ENCODE peak calls at places on chromosomes 16 and 17, in six cellular contexts. One of them, this sample, is unnamed.

GRCh38 chr16:27468941-27469531 is 67.1 kb downstream of the IL21R start:
- DNase-seq in A549: no peak
- DNase-seq in HepG2: no peak
- DNase-seq in Panc1: no peak
- DNase-seq in K562: no peak
- DNase-seq in GM23338: no peak
- DNase-seq in this sample: no peak

GRCh38 chr16:77822656-77823055 is 34.3 kb downstream of the VAT1L start:
- DNase-seq in A549: no peak
- DNase-seq in HepG2: no peak
- DNase-seq in Panc1: no peak
- DNase-seq in K562: no peak
- DNase-seq in GM23338: peak
- DNase-seq in this sample: no peak

GRCh38 chr17:65472602-65473001 is 88.8 kb downstream of the AXIN2 start:
- DNase-seq in A549: no peak
- DNase-seq in HepG2: no peak
- DNase-seq in Panc1: no peak
- DNase-seq in K562: no peak
- DNase-seq in GM23338: no peak
- DNase-seq in this sample: no peak

GRCh38 chr17:3679186-3680126 is 10.8 kb downstream of the EMC6 start:
- DNase-seq in A549: no peak
- DNase-seq in HepG2: no peak
- DNase-seq in Panc1: no peak
- DNase-seq in K562: no peak
- DNase-seq in GM23338: no peak
- DNase-seq in this sample: no peak

GRCh38 chr17:56548661-56549060 is 44.8 kb upstream of the NOG start:
- DNase-seq in A549: no peak
- DNase-seq in HepG2: no peak
- DNase-seq in Panc1: no peak
- DNase-seq in K562: no peak
- DNase-seq in GM23338: no peak
- DNase-seq in this sample: no peak

GRCh38 chr17:4125552-4125951 is 17.3 kb downstream of the ZZEF1 start:
- DNase-seq in A549: no peak
- DNase-seq in HepG2: no peak
- DNase-seq in Panc1: no peak
- DNase-seq in K562: no peak
- DNase-seq in GM23338: no peak
- DNase-seq in this sample: no peak

GRCh38 chr17:73643012-73643845 is 1.0 kb downstream of the SDK2 start:
- DNase-seq in A549: peak
- DNase-seq in HepG2: no peak
- DNase-seq in Panc1: no peak
- DNase-seq in K562: no peak
- DNase-seq in GM23338: peak
- DNase-seq in this sample: peak

GRCh38 chr16:78184554-78185183 is 85.2 kb downstream of the WWOX start:
- DNase-seq in A549: no peak
- DNase-seq in HepG2: peak
- DNase-seq in Panc1: no peak
- DNase-seq in K562: no peak
- DNase-seq in GM23338: no peak
- DNase-seq in this sample: no peak

GRCh38 chr17:7582401-7583252 is 1.0 kb upstream of the MPDU1 start:
- DNase-seq in A549: no peak
- DNase-seq in HepG2: no peak
- DNase-seq in Panc1: no peak
- DNase-seq in K562: no peak
- DNase-seq in GM23338: peak
- DNase-seq in this sample: no peak

GRCh38 chr16:89344846-89345577 is 127.5 kb downstream of the ZNF778 start:
- DNase-seq in A549: no peak
- DNase-seq in HepG2: no peak
- DNase-seq in Panc1: no peak
- DNase-seq in K562: no peak
- DNase-seq in GM23338: no peak
- DNase-seq in this sample: no peak

GRCh38 chr16:4790871-4791270 is 2.7 kb upstream of the SEPTIN12 start:
- DNase-seq in A549: no peak
- DNase-seq in HepG2: no peak
- DNase-seq in Panc1: no peak
- DNase-seq in K562: no peak
- DNase-seq in GM23338: no peak
- DNase-seq in this sample: no peak

GRCh38 chr16:68246671-68247070 is 1.5 kb downstream of the PLA2G15 start:
- DNase-seq in A549: no peak
- DNase-seq in HepG2: no peak
- DNase-seq in Panc1: no peak
- DNase-seq in K562: no peak
- DNase-seq in GM23338: no peak
- DNase-seq in this sample: no peak

GRCh38 chr17:56623383-56623782 is 29.9 kb downstream of the NOG start:
- DNase-seq in A549: no peak
- DNase-seq in HepG2: no peak
- DNase-seq in Panc1: no peak
- DNase-seq in K562: no peak
- DNase-seq in GM23338: no peak
- DNase-seq in this sample: no peak

GRCh38 chr17:50947844-50948514 is 81.8 kb upstream of the TOB1 start:
- DNase-seq in A549: no peak
- DNase-seq in HepG2: no peak
- DNase-seq in Panc1: no peak
- DNase-seq in K562: peak
- DNase-seq in GM23338: no peak
- DNase-seq in this sample: peak

GRCh38 chr17:36755586-36755985 is 154.2 kb downstream of the MRM1 start:
- DNase-seq in A549: peak
- DNase-seq in HepG2: peak
- DNase-seq in Panc1: no peak
- DNase-seq in K562: peak
- DNase-seq in GM23338: peak
- DNase-seq in this sample: peak

DNA sequence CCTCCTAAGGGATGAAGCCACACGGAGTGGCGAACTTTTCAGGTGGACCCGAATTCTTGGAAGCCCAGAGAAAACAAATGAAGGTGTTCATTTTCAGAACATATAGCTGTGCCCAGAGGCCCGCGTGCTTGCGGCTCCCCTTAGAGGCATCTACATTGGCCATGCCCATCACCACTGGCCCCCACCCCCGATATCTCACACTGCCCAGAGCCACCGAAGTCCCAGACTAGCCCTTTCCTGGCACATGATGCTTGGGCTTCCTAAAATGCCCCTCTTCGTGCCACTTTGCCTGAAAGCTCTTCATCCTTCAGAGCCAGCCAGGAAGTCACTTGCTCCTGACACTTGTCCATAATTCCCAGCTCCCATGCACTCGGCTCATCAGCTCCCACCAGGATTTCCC is 2.1 kb upstream of the HEXIM1 start:
- DNase-seq in A549: no peak
- DNase-seq in HepG2: no peak
- DNase-seq in Panc1: no peak
- DNase-seq in K562: no peak
- DNase-seq in GM23338: no peak
- DNase-seq in this sample: no peak
- H3K27ac ChIP-seq in A549: peak
- H3K27ac ChIP-seq in HepG2: no peak
- H3K27ac ChIP-seq in Panc1: peak
- H3K27ac ChIP-seq in K562: peak
- H3K27ac ChIP-seq in GM23338: no peak
- H3K27ac ChIP-seq in this sample: no peak

GRCh38 chr16:50637716-50638602 is 43.2 kb downstream of the SNX20 start:
- DNase-seq in A549: no peak
- DNase-seq in HepG2: no peak
- DNase-seq in Panc1: no peak
- DNase-seq in K562: no peak
- DNase-seq in GM23338: no peak
- DNase-seq in this sample: no peak
- TF ChIP-seq REST in A549: no peak
- TF ChIP-seq REST in HepG2: no peak
- TF ChIP-seq REST in Panc1: no peak
- TF ChIP-seq REST in K562: no peak
- TF ChIP-seq REST in GM23338: no peak
- TF ChIP-seq REST in this sample: no peak

DNA sequence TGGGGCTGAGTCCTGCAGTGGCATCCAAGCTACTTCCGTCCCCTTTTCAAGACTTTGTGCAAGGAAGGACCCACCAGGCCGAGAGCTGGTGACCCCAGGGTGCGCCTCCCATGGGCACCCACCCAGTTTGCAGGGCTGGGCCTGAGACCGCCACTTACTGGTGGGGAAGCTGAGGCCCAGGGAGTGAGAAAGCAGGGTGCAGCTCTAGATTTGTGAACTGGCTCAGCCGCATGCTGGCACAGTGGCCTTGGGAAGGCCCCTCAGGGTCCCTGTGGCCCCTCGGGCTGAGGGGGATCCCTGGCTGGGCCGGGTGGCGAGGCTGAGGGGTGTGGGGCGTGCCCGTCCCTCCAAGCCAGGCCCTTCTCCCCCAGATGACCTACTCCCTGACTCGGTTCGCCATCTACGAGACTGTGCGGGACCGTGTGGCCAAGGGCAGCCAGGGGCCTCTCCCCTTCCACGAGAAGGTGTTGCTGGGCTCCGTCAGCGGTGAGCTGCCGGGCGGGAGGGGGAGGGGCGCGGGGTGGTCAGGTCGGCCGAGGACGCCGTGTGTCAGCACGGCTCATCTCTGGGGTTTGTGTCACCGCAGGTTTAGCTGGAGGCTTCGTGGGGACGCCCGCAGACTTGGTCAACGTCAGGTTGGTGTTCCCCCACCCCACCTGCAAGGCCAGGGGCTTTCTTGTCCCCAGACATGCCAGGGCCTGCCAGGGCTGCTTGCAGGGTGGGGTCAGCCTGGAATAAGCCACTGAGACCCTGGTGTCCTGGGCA is 3.2 kb downstream of the SLC25A10 start:
- DNase-seq in A549: no peak
- DNase-seq in HepG2: no peak
- DNase-seq in Panc1: no peak
- DNase-seq in K562: no peak
- DNase-seq in GM23338: no peak
- DNase-seq in this sample: no peak
- H3K27ac ChIP-seq in A549: no peak
- H3K27ac ChIP-seq in HepG2: no peak
- H3K27ac ChIP-seq in Panc1: no peak
- H3K27ac ChIP-seq in K562: no peak
- H3K27ac ChIP-seq in GM23338: no peak
- H3K27ac ChIP-seq in this sample: no peak

GRCh38 chr17:81128338-81128737 is 37.0 kb upstream of the PVALEF start:
- DNase-seq in A549: no peak
- DNase-seq in HepG2: no peak
- DNase-seq in Panc1: no peak
- DNase-seq in K562: no peak
- DNase-seq in GM23338: no peak
- DNase-seq in this sample: no peak

GRCh38 chr17:81129711-81130367 is 35.5 kb upstream of the PVALEF start:
- DNase-seq in A549: no peak
- DNase-seq in HepG2: no peak
- DNase-seq in Panc1: no peak
- DNase-seq in K562: no peak
- DNase-seq in GM23338: no peak
- DNase-seq in this sample: no peak

GRCh38 chr17:81129289-81129688 is 36.0 kb upstream of the PVALEF start:
- DNase-seq in A549: no peak
- DNase-seq in HepG2: no peak
- DNase-seq in Panc1: no peak
- DNase-seq in K562: no peak
- DNase-seq in GM23338: peak
- DNase-seq in this sample: no peak

GRCh38 chr17:81127526-81128177 is 37.7 kb upstream of the PVALEF start:
- DNase-seq in A549: no peak
- DNase-seq in HepG2: no peak
- DNase-seq in Panc1: no peak
- DNase-seq in K562: no peak
- DNase-seq in GM23338: no peak
- DNase-seq in this sample: no peak

DNA sequence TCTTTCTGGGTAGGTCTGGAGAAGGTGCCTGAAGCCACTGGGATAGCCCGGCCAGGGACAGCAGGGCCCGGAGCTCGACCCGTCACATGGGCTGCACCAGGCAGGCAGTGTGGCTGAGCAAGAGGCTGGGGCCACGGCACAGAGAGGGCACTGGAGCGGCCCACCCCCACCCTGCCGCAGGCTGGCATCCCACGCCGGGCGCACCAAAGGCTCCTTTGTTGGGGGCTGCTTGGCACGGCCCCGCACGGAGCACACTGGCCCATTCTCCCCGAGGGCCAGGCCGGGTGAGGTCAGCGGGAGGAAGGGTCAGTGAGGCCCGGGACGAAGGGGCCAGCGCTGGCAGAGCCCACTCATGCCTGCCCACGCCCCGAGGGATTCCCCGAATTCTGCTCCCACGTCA is 36.5 kb upstream of the PVALEF start:
- DNase-seq in A549: no peak
- DNase-seq in HepG2: no peak
- DNase-seq in Panc1: no peak
- DNase-seq in K562: no peak
- DNase-seq in GM23338: no peak
- DNase-seq in this sample: no peak
- TF ChIP-seq REST in A549: no peak
- TF ChIP-seq REST in HepG2: no peak
- TF ChIP-seq REST in Panc1: no peak
- TF ChIP-seq REST in K562: no peak
- TF ChIP-seq REST in GM23338: no peak
- TF ChIP-seq REST in this sample: no peak